ENCODE peak calls at places on chromosome 14, in five cellular contexts. N is psoas muscle, T is A549, H is pancreas, A is colonic mucosa. Q is an unnamed sample.
A peak's percentile ranks its signal among the peaks of the same experiment; 100 is the strongest.

GRCh38 chr14:103298620-103299019 is 35.4 kb upstream of the EIF5 start:
- DNase-seq in N (no peak), T (no peak), H (no peak), A (no peak), Q (no peak)

GRCh38 chr14:92500491-92500941 is 13.1 kb upstream of the RIN3 start:
- DNase-seq in N (no peak), T (no peak), H (no peak), A (no peak), Q (no peak)

GRCh38 chr14:22685467-22685866 is 41.3 kb upstream of the OR6J1 start:
- DNase-seq in N (no peak), T (no peak), H (no peak), A (no peak), Q (no peak)

GRCh38 chr14:60757617-60758016 is 23.1 kb downstream of the MNAT1 start:
- DNase-seq in N (no peak), T (no peak), H (no peak), A (no peak), Q (peak; percentile 57)

GRCh38 chr14:101363880-101364391 is 197.4 kb upstream of the DIO3 start:
- DNase-seq in N (no peak), T (no peak), H (no peak), A (no peak), Q (no peak)

GRCh38 chr14:27845241-27845850 is 921.2 kb upstream of the FOXG1 start:
- DNase-seq in N (peak; percentile 13), T (no peak), H (no peak), A (no peak), Q (no peak)

GRCh38 chr14:101360045-101360931 is 201.0 kb upstream of the DIO3 start:
- DNase-seq in N (peak; percentile 78), T (no peak), H (no peak), A (peak; percentile 58), Q (no peak)

GRCh38 chr14:24131549-24131966 is 1.1 kb downstream of the FITM1 start:
- DNase-seq in N (no peak), T (no peak), H (no peak), A (no peak), Q (no peak)

GRCh38 chr14:82394916-82395315 is 861.3 kb upstream of the SEL1L start:
- DNase-seq in N (no peak), T (no peak), H (no peak), A (no peak), Q (no peak)

GRCh38 chr14:21894003-21894897 is 220.6 kb upstream of the OR4E1 start:
- DNase-seq in N (no peak), T (no peak), H (no peak), A (no peak), Q (no peak)

GRCh38 chr14:71751264-71751663 is 181.0 kb upstream of the RGS6 start:
- DNase-seq in N (no peak), T (no peak), H (no peak), A (no peak), Q (no peak)

GRCh38 chr14:66003082-66003740 is 483.0 kb upstream of the CCDC196 start:
- DNase-seq in N (no peak), T (no peak), H (no peak), A (no peak), Q (peak; percentile 19)

GRCh38 chr14:35944847-35945246 is 118.7 kb downstream of the BRMS1L start:
- DNase-seq in N (no peak), T (peak; percentile 31), H (no peak), A (peak; percentile 37), Q (peak; percentile 39)

GRCh38 chr14:70018713-70019201 is 139.5 kb downstream of the SMOC1 start:
- DNase-seq in N (peak; percentile 41), T (no peak), H (no peak), A (peak; percentile 22), Q (no peak)

GRCh38 chr14:55028066-55028465 is 1.0 kb downstream of the SOCS4 start:
- DNase-seq in N (no peak), T (no peak), H (no peak), A (no peak), Q (no peak)

GRCh38 chr14:21902561-21903199 is 229.1 kb upstream of the OR4E1 start:
- DNase-seq in N (no peak), T (no peak), H (no peak), A (no peak), Q (no peak)

GRCh38 chr14:68679301-68679700 is 113.6 kb downstream of the ZFP36L1 start:
- DNase-seq in N (no peak), T (no peak), H (no peak), A (no peak), Q (no peak)

GRCh38 chr14:68677901-68678300 is 115.0 kb downstream of the ZFP36L1 start:
- DNase-seq in N (no peak), T (no peak), H (no peak), A (no peak), Q (no peak)

GRCh38 chr14:68679746-68680467 is 113.0 kb downstream of the ZFP36L1 start:
- DNase-seq in N (no peak), T (no peak), H (no peak), A (no peak), Q (no peak)

GRCh38 chr14:68677476-68677875 is 115.4 kb downstream of the ZFP36L1 start:
- DNase-seq in N (no peak), T (no peak), H (no peak), A (no peak), Q (peak; percentile 45)

DNA sequence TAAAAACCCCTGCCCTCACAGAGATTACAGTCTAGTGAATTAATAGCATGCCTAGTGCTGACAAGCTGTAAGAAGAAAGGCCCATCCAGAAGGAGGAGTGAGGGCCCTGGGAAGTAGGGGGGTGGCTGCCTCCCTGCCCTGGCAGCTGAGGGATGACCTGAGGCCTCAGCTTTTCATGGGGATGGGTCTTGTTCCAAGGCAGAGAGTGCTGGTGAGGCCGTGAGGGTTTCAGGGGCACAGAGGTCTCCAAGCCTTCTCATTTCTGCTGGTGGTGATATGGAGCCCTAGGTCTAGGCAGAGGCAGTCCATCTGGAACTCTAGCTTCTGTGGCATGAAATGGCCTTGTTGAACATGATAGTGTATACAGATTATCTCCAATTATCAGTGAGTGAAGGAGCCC is 114.4 kb downstream of the ZFP36L1 start:
- DNase-seq in N (no peak), T (no peak), H (no peak), A (no peak), Q (no peak)
- H3K27ac ChIP-seq in N (no peak overlapping the region), T (no peak overlapping the region), H (no peak overlapping the region), A (no peak overlapping the region), Q (peak overlapping the region; percentile 92)

DNA sequence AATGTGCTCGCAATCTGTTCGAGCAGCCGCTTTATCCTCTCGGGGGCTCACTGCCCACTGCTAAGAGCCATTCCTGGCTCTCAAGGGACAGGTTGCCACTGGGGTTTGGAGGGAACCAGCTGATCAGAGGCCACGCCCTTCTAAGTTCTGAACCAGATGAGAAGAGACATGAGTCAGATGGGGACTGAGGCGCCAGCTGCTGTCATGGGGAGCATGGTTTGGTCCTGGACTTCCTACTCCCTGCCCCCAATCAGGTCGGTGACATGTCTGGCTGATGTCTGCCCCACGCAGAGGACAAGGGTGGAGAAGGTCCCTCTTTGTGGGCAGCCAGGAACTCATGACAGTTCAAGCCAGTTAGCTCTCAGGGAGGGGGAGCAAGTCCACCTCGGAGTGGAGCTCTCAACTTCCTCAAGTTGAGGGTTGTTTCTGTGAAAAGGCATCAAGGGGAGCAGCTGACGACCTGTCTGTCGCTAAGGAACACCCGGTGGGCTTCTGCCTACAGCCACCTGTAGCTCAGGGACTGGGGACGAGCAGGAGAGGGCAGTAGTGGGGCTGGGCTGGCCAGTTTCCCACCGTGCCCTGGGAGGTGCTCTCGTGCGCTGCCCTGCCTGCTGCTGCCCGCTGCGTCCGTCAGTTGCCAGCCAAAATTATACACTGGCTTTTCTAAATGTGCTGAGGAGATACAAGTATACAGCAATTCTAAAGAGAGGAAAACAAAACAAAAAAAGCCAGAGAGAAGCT is 20.4 kb downstream of the PSMC1 start:
- DNase-seq in N (no peak), T (no peak), H (no peak), A (no peak), Q (no peak)
- TF ChIP-seq CTCF in N (no peak), T (no peak), H (no peak), A (no peak), Q (no peak)

GRCh38 chr14:87996276-87996592 is 3.3 kb upstream of the GALC start:
- DNase-seq in N (no peak), T (no peak), H (no peak), A (no peak), Q (no peak)
- H3K27ac ChIP-seq in N (no peak overlapping the region), T (no peak overlapping the region), H (peak overlapping the region; percentile 44), A (no peak overlapping the region), Q (no peak overlapping the region)

GRCh38 chr14:68792022-68792829 is 641 bp downstream of the ZFP36L1 start:
- DNase-seq in N (no peak), T (no peak), H (no peak), A (peak; percentile 56), Q (no peak)

GRCh38 chr14:68792830-68793733 is at the start of gene ZFP36L1:
- DNase-seq in N (peak; percentile 93), T (peak; percentile 92), H (peak; percentile 89), A (peak; percentile 96), Q (peak; percentile 95)

GRCh38 chr14:68794130-68794855 is 1.4 kb upstream of the ZFP36L1 start:
- DNase-seq in N (peak; percentile 92), T (no peak), H (peak; percentile 88), A (peak; percentile 79), Q (peak; percentile 81)

GRCh38 chr14:68794856-68795601 is 2.2 kb upstream of the ZFP36L1 start:
- DNase-seq in N (no peak), T (no peak), H (peak; percentile 62), A (peak; percentile 59), Q (no peak)

DNA sequence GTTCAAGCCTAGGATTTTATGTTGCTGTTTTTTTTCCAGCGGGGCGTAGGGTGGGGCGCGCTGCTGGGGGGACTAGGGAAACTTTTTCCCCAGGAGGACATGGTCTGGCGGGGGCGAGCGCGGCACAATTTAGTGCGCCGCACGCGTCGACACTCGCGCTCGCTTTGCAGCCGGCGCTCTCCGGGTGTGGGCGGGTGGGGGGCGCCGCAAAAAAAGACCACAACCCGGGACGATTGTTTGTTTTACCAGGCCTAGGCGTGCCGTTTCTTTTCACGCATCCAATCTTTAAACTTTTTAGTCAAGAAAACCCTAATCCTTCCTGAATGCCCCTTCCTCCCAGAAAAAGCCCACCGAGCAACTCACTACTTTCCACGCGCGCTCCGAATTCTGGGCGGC is 865 bp upstream of the ZFP36L1 start:
- DNase-seq in N (no peak), T (no peak), H (no peak), A (no peak), Q (no peak)
- TF ChIP-seq CTCF in N (no peak), T (no peak), H (no peak), A (no peak), Q (no peak)

DNA sequence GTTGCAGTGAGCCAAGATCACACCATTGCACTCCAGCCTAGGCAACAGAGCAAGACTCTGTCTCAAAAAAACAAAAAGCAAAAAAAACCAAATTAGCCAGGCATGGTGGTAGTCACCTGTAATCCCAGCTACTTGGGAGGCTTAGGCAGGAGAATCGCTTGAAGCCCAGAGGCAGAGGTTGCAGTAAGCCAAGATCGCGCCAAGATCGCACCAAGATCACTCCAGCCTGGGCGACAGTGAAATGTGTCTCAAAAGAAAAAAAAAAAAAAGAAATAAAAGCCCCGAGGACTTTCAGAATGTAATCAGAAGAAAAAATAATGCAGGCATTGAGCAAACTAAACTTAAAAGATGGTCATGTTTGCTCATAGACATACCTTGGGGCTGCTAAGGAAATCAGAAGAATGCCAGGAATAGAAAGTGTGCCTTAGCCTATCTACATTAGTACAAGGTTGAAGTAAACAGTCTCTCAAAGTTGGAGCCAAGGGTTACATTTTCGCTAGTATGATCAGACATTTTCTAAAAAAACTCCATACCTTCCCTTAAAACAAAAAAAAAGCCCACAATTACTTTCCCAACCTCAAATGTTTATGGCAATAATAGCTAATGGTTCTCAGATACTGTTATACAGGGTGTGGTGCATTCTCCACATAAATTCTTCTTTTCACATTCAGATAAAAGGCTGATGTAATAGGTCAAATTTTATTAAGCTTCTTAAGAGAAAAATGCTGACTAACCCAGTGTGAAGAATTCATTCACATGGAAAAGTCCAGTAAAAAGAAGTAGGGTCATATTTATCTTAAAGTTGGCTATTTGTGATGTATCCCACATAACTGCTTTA is 15.8 kb downstream of the DTD2 start:
- DNase-seq in N (no peak), T (no peak), H (no peak), A (no peak), Q (no peak)
- H3K27ac ChIP-seq in N (no peak overlapping the region), T (peak overlapping the region; percentile 82), H (no peak overlapping the region), A (no peak overlapping the region), Q (peak overlapping the region; percentile 66)

Q was measured in RWPE1.